ENCODE peak calls at places on chromosome 18, in nine cellular contexts. P is tibial nerve, Z is AG09309, L is GM23338, E is H9, J is neural progenitor cell, T is left ventricle myocardium inferior, O is tibial artery, Q is IMR-90. D is an unnamed sample.
A peak's percentile ranks its signal among the peaks of the same experiment; 100 is the strongest.

GRCh38 chr18:45775241-45775676 is 50.2 kb upstream of the SIGLEC15 start:
- DNase-seq in Z (no peak), L (peak; percentile 74), J (peak; percentile 13), E (peak; percentile 69), O (peak; percentile 64), T (peak; percentile 80), Q (peak; percentile 63), P (peak; percentile 52), D (no peak)

GRCh38 chr18:34709631-34710429 is at the start of gene DTNA:
- DNase-seq in E (no peak), O (no peak), P (peak; percentile 36), L (peak; percentile 65), Z (peak; percentile 92), Q (peak; percentile 96), J (peak; percentile 64), T (no peak), D (peak; percentile 96)

GRCh38 chr18:35029770-35030169 is 11.4 kb upstream of the MAPRE2 start:
- DNase-seq in Z (no peak), Q (no peak), E (no peak), T (no peak), P (no peak), J (no peak), L (no peak), O (no peak), D (no peak)

GRCh38 chr18:36203360-36203895 is 16.1 kb downstream of the MOCOS start:
- DNase-seq in O (no peak), Q (no peak), E (no peak), P (no peak), T (no peak), L (peak; percentile 32), J (no peak), Z (no peak), D (no peak)

GRCh38 chr18:8262221-8262620 is 347.0 kb upstream of the RAB12 start:
- DNase-seq in E (no peak), Z (no peak), O (no peak), L (no peak), T (no peak), P (no peak), Q (no peak), J (no peak), D (no peak)

GRCh38 chr18:7844017-7844416 is 276.9 kb downstream of the PTPRM start:
- DNase-seq in Q (peak; percentile 33), T (no peak), L (no peak), J (no peak), P (no peak), E (no peak), O (no peak), Z (no peak), D (no peak)

GRCh38 chr18:2891526-2892431 is 45.0 kb downstream of the EMILIN2 start:
- DNase-seq in L (no peak), Z (no peak), P (no peak), O (no peak), J (no peak), T (no peak), E (no peak), Q (no peak), D (no peak)

GRCh38 chr18:24230766-24231165 is 91.9 kb downstream of the CABYR start:
- DNase-seq in J (no peak), O (no peak), Z (no peak), E (no peak), P (no peak), L (no peak), T (no peak), Q (no peak), D (no peak)

GRCh38 chr18:8801263-8801901 is 96.0 kb downstream of the MTCL1 start:
- DNase-seq in L (no peak), P (no peak), O (no peak), Z (peak; percentile 75), J (no peak), E (no peak), T (no peak), Q (peak; percentile 98), D (peak; percentile 87)

GRCh38 chr18:49301608-49302007 is 158.8 kb downstream of the DYM start:
- DNase-seq in J (no peak), L (no peak), E (no peak), Z (no peak), O (no peak), P (no peak), T (no peak), Q (no peak), D (no peak)

GRCh38 chr18:44325903-44326650 is 354.6 kb upstream of the SETBP1 start:
- DNase-seq in E (peak; percentile 61), P (peak; percentile 88), Q (peak; percentile 61), Z (peak; percentile 43), O (peak; percentile 47), J (peak; percentile 87), T (peak; percentile 16), L (peak; percentile 94), D (no peak)

GRCh38 chr18:56747032-56747658 is 96.0 kb downstream of the WDR7 start:
- DNase-seq in E (no peak), P (no peak), Q (no peak), L (no peak), J (no peak), Z (no peak), O (no peak), T (no peak), D (no peak)

GRCh38 chr18:33421225-33421624 is 19.3 kb downstream of the CCDC178 start:
- DNase-seq in Z (no peak), E (no peak), J (no peak), O (no peak), T (no peak), L (no peak), Q (no peak), P (no peak), D (no peak)

GRCh38 chr18:22683196-22683676 is 249.9 kb upstream of the RBBP8 start:
- DNase-seq in O (peak; percentile 28), E (no peak), J (no peak), Q (peak; percentile 93), P (peak; percentile 24), Z (peak; percentile 79), T (peak; percentile 47), L (no peak), D (peak; percentile 43)

DNA sequence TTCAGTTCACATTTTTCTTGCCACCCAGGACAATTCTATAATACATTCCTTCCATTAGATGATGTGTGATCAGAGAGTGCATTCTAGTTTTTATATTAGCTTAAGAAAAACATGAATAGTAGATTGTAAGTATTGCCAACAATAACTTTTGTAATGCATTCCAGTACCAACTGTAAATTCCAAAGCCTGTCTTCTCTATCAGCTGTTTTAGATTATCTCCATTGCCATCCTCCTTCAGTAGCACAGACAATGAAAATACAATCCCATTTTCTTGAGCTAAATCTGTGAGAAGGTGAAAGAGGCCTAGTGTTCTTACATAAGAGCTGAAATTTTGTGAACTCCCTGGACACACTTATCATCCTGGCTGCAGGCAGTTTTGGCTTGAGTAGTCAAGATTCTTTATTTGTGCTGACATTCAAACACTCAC is 103.9 kb downstream of the CCBE1 start:
- DNase-seq in J (no peak), P (no peak), T (no peak), O (no peak), Q (peak; percentile 40), E (no peak), L (no peak), Z (peak; percentile 92), D (peak; percentile 74)
- TF ChIP-seq CTCF in J (no peak), P (no peak), T (no peak), O (no peak), Q (no peak), E (no peak), L (no peak), Z (peak; percentile 21), D (peak; percentile 34)

DNA sequence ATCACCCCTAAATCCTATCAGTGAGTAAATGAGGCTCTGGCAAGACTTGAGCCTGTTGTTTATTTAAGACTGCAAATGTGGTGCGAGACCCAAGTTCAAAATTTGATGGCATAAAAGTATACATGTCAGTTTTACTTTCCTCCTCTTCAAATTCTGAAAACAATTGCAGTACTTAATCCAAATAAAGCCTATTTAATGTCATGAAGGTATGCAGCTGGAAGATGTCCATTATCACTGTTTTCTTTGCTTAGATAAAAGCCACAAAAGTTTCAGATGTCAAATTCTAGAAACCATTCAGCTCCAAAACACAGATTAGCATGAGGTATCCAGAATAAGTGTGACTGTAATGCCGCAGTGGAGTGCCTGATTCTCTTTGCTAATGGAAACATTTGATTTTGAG is 3.4 kb downstream of the APCDD1 start:
- DNase-seq in J (no peak), E (no peak), Q (peak; percentile 24), Z (no peak), O (no peak), L (no peak), P (no peak), T (no peak), D (no peak)
- TF ChIP-seq CTCF in J (no peak), E (no peak), Q (no peak), Z (no peak), O (no peak), L (no peak), P (no peak), T (no peak), D (no peak)

GRCh38 chr18:78659057-78659456 is 320.6 kb upstream of the SALL3 start:
- DNase-seq in Q (no peak), L (no peak), Z (no peak), O (no peak), E (no peak), J (no peak), P (no peak), T (no peak), D (no peak)

GRCh38 chr18:78661316-78661715 is 318.3 kb upstream of the SALL3 start:
- DNase-seq in P (no peak), Z (no peak), J (no peak), O (no peak), Q (no peak), E (no peak), L (no peak), T (no peak), D (no peak)

GRCh38 chr18:78660311-78660710 is 319.3 kb upstream of the SALL3 start:
- DNase-seq in L (no peak), Q (no peak), J (no peak), P (no peak), E (no peak), Z (no peak), T (no peak), O (no peak), D (no peak)

GRCh38 chr18:78658531-78658930 is 321.1 kb upstream of the SALL3 start:
- DNase-seq in J (no peak), E (no peak), Z (no peak), Q (no peak), O (no peak), L (no peak), P (no peak), T (no peak), D (no peak)

GRCh38 chr18:78659748-78660147 is 319.9 kb upstream of the SALL3 start:
- DNase-seq in Z (no peak), O (no peak), J (peak; percentile 67), T (no peak), Q (no peak), P (no peak), E (peak; percentile 70), L (peak; percentile 50), D (no peak)
- TF ChIP-seq CTCF in Z (no peak), O (no peak), J (peak; percentile 75), T (peak; percentile 50), Q (no peak), P (peak; percentile 24), E (peak; percentile 88), L (peak; percentile 79), D (peak; percentile 22)

DNA sequence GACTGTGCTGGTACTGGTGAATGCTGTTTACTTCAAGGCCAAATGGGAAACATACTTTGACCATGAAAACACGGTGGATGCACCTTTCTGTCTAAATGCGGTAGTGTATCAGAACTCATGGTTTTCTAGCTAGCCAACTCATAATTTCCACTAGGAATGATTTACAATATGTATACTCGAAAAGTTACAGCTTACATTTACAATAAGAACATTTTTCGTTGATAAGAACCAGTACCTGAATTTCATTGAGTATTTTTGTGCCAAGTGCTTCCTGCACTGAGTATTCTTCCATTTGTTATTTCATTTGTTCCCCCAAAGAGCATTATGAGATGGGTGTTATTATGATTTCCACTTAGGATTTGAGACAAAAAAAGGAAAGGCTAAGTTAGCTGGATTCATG is 21.9 kb downstream of the SERPINB12 start:
- DNase-seq in E (no peak), L (no peak), Q (no peak), J (no peak), P (no peak), T (no peak), Z (no peak), O (no peak), D (no peak)
- TF ChIP-seq CTCF in E (no peak), L (no peak), Q (no peak), J (no peak), P (no peak), T (no peak), Z (no peak), O (no peak), D (no peak)

D was measured in HFFc6.